ENCODE peak calls at places on chromosomes 1 and 21, in four cellular contexts. Z is HepG2, T is fibroblast of lung, U is astrocyte. F is an unnamed sample.

GRCh38 chr1:89274431-89274857 is 1.8 kb upstream of the GBP5 start:
- DNase-seq in T (peak; percentile 68), Z (no peak), U (peak; percentile 64), F (no peak)

GRCh38 chr1:3787347-3787710 is 9.0 kb downstream of the LRRC47 start:
- DNase-seq in U (no peak), T (no peak), Z (no peak), F (no peak)

GRCh38 chr1:106523448-106523847 is 533.0 kb upstream of the PRMT6 start:
- DNase-seq in Z (no peak), U (no peak), T (no peak), F (peak; percentile 54)

GRCh38 chr1:63797056-63797726 is 23.4 kb downstream of the ROR1 start:
- DNase-seq in U (peak; percentile 41), Z (peak; percentile 9), T (peak; percentile 58), F (no peak)

GRCh38 chr1:164764333-164764732 is 205.3 kb downstream of the PBX1 start:
- DNase-seq in U (peak; percentile 49), Z (no peak), T (peak; percentile 63), F (no peak)

GRCh38 chr1:172429324-172430127 is 9.0 kb downstream of the C1orf105 start:
- DNase-seq in Z (peak; percentile 63), T (peak; percentile 68), U (peak; percentile 55), F (peak; percentile 57)

GRCh38 chr1:23210351-23210785 is 6.9 kb downstream of the HTR1D start:
- DNase-seq in Z (no peak), T (no peak), U (no peak), F (peak; percentile 40)

GRCh38 chr21:17667256-17667655 is 54.6 kb upstream of the BTG3 start:
- DNase-seq in T (no peak), Z (no peak), U (no peak), F (peak; percentile 22)

GRCh38 chr1:154304664-154305337 is 16.1 kb upstream of the AQP10 start:
- DNase-seq in U (peak; percentile 45), Z (peak; percentile 28), T (peak; percentile 61), F (no peak)

GRCh38 chr21:25512095-25513086 is 94.9 kb downstream of the MRPL39 start:
- DNase-seq in T (no peak), U (no peak), Z (no peak), F (no peak)

GRCh38 chr1:8283058-8283884 is 34.6 kb upstream of the SLC45A1 start:
- DNase-seq in T (no peak), Z (no peak), U (no peak), F (no peak)

DNA sequence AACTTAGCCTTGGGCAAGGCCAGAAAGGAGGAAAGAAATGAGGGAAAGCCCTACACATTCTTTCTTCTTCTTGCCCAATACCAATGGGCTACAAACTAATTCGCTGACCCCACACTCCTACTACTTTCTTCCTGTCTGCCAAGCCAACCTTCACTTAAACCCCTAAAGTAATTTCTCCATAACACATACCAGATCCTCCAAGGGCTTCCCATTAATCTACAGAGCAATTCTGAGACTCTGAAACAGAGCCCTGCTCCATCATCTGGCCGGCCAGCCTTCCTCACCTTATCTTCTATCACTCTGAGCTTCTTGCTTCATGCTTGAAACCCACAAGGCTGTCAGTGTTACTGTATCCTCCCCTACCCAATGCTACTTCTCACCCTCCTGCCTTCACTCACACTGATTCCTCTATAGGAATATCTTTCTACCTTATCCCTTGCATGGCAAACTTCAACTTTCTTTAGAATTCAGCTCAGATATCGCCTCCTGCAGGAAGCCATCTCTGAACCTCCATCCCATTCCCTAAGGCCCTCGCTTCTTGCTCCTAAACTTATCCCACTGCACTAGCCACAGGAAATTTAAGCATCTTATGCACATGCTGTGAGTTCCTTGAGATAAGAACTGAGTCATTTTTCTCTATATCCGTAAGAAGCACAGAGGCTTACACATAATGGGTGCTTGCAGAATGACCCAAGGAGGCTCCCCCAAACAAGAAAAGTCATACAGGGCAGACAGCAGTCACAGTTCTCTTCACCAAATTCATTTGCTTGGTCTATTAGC is 81.9 kb downstream of the JAK1 start:
- DNase-seq in U (peak; percentile 49), Z (no peak), T (peak; percentile 59), F (no peak)
- TF ChIP-seq CTCF in U (no peak), Z (no peak), T (no peak), F (no peak)

GRCh38 chr1:212233321-212233720 is 51.9 kb upstream of the PPP2R5A start:
- DNase-seq in T (no peak), U (no peak), Z (no peak), F (no peak)

GRCh38 chr1:212236664-212237220 is 48.5 kb upstream of the PPP2R5A start:
- DNase-seq in Z (no peak), U (no peak), T (no peak), F (no peak)

GRCh38 chr1:212234431-212235298 is 50.5 kb upstream of the PPP2R5A start:
- DNase-seq in Z (peak; percentile 32), T (peak; percentile 97), U (peak; percentile 95), F (no peak)

GRCh38 chr1:212237651-212238050 is 47.6 kb upstream of the PPP2R5A start:
- DNase-seq in T (no peak), Z (peak; percentile 46), U (no peak), F (no peak)

DNA sequence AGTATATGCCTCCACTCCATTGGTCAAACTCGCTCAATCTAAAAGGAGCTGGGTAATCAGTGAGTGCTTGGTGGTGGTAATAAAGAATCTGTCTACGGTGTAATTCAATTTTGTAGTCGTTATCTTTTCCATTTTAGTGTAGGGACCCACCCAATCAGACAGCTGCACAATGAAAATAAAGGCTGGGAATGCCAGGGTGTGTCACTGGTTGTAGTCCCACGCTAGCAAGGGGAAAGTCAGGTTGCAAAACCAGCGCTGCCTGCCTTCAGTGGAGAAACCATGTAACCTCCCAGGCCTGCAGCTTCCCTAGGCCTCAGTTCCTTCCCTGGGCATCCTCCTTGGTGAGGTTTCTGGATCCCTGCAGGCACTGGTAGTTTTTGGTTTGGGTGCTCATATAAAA is 49.4 kb upstream of the PPP2R5A start:
- DNase-seq in U (no peak), Z (no peak), T (no peak), F (no peak)
- H2AFZ ChIP-seq in U (no peak overlapping the region), Z (no peak overlapping the region), T (no peak overlapping the region), F (no peak overlapping the region)

GRCh38 chr1:181090653-181091126 is 2.2 kb downstream of the IER5 start:
- DNase-seq in Z (no peak), U (no peak), T (peak; percentile 41), F (no peak)

GRCh38 chr1:181088079-181089016 is at the start of gene IER5:
- DNase-seq in U (peak; percentile 86), T (peak; percentile 94), Z (peak; percentile 89), F (peak; percentile 97)

GRCh38 chr1:181089777-181090505 is 1.4 kb downstream of the IER5 start:
- DNase-seq in Z (peak; percentile 30), T (peak; percentile 63), U (peak; percentile 50), F (peak; percentile 76)

GRCh38 chr1:181087400-181087901 is 1.0 kb upstream of the IER5 start:
- DNase-seq in U (no peak), Z (no peak), T (peak; percentile 15), F (no peak)

DNA sequence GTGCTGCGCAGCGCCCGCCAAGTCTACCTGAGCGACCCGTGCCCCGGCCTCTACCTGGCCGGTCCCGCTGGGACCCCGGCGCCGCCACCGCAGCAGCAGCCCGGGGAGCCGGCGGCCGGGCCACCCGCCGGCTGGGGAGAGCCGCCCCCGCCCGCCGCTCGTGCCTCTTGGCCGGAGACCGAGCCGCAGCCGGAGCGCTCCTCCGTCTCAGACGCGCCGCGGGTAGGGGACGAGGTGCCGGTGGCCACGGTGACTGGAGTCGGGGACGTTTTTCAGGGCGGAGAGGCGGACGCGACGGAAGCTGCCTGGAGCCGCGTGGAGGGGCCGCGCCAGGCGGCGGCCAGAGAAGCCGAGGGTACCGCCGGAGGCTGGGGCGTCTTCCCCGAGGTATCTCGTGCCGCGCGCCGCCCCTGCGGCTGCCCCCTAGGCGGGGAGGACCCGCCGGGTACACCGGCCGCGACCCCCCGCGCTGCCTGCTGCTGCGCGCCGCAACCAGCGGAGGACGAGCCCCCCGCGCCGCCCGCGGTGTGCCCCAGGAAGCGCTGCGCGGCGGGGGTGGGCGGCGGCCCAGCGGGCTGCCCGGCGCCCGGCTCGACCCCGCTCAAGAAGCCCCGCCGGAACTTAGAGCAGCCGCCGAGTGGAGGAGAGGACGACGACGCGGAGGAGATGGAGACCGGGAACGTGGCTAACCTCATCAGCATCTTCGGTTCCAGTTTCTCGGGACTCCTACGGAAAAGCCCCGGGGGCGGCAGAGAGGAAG is 697 bp downstream of the IER5 start:
- DNase-seq in U (no peak), T (peak; percentile 14), Z (no peak), F (peak; percentile 67)
- H3K9ac ChIP-seq in U (peak overlapping the region; percentile 90), T (peak overlapping the region; percentile 88), Z (peak overlapping the region; percentile 72), F (peak overlapping the region; percentile 23)

GRCh38 chr1:111346089-111346885 is 55.6 kb downstream of the CHIA start:
- DNase-seq in U (peak; percentile 61), Z (peak; percentile 84), T (peak; percentile 74), F (peak; percentile 98)
- TF ChIP-seq CTCF in U (no peak), Z (peak; percentile 57), T (peak; percentile 12), F (peak; percentile 42)

DNA sequence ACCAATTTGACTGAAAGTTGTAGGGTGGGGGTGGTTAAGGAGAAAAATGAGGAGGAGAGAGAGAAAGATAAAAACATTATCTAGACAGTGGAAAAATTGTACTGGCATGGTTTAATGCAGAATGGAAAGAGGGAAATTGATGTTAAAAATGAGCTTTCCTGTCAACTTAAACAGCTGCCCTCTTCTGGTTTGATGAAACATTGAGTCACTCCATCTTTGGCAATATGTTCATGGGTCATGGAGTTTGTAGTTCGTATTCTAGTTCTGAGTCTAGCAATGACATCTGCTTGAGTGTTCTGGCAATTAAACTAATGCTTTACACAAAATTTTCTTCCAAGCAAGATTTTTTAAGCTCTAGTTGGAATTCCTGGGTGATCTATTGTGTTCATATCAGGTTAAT is 9.6 kb downstream of the ZNF648 start:
- DNase-seq in Z (no peak), T (no peak), U (no peak), F (no peak)
- H2AFZ ChIP-seq in Z (no peak overlapping the region), T (no peak overlapping the region), U (no peak overlapping the region), F (no peak overlapping the region)

DNA sequence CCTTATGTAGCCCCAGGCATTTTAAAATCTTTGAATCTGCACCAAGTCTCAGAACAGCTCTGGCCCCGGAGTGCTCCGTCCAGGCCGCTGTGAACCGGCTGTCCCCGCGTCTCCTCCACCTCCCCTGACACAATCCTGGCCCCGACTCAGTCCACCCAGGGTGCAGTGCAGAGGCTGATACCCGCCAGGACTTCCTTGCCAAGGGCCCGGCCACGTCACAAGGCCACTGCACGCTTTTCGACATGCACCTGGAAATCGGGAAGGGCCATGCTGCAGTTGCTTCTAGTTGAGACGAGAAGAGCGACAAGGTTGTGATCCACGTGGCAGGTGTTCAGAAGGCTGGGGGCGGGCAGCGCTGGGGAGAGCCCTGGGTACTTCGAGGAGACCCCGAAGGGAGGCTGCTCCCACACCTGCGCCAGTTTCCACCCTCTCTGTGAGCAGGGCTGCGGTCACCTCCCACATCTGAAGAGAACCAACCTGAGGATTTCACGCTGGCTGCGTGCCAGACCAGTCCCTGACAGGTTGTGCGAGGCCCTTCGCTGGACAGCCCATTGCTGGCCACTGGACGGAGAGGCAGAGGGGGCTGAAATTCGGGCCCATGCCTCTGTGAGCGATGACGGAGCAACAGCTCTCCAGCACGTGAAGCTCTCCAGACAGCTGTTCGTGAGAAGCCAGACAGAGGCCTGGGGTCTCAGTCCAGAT is 6.7 kb downstream of the VWA1 start:
- DNase-seq in Z (no peak), T (no peak), U (no peak), F (no peak)
- H3K9ac ChIP-seq in Z (no peak overlapping the region), T (no peak overlapping the region), U (no peak overlapping the region), F (no peak overlapping the region)

F was measured in neural progenitor cell.